ENCODE peak calls at places on chromosomes 12 and 14, in six cellular contexts. R is fibroblast of lung, K is left lung, P is right atrium auricular region, I is neural progenitor cell, S is cardiac muscle cell. L is an unnamed sample. For H3K36me3, the result is how much of the 10 kb centered on the place peaks cover.

GRCh38 chr12:12560587-12561304 is 1.9 kb downstream of the DUSP16 start:
- DNase-seq in R (peak), K (peak), P (peak), I (peak), S (peak), L (no peak)

GRCh38 chr14:106129274-106129673 is 602.9 kb downstream of the TMEM121 start:
- DNase-seq in R (no peak), K (no peak), P (no peak), I (no peak), S (no peak), L (no peak)

GRCh38 chr12:121980211-121980891 is 41.3 kb upstream of the BCL7A start:
- DNase-seq in R (peak), K (no peak), P (no peak), I (no peak), S (peak), L (no peak)

GRCh38 chr12:108594-108993 is 42.0 kb downstream of the IQSEC3 start:
- DNase-seq in R (no peak), K (no peak), P (no peak), I (no peak), S (no peak), L (no peak)

GRCh38 chr12:22994276-22994675 is 369.3 kb downstream of the ETNK1 start:
- DNase-seq in R (no peak), K (no peak), P (no peak), I (no peak), S (no peak), L (no peak)

GRCh38 chr12:28611501-28611900 is 421.2 kb downstream of the CCDC91 start:
- DNase-seq in R (no peak), K (no peak), P (no peak), I (no peak), S (no peak), L (no peak)

GRCh38 chr12:131385313-131386166 is 325.4 kb upstream of the SFSWAP start:
- DNase-seq in R (no peak), K (no peak), P (no peak), I (no peak), S (no peak), L (no peak)

GRCh38 chr12:132171968-132172521 is 27.8 kb downstream of the NOC4L start:
- DNase-seq in R (no peak), K (no peak), P (no peak), I (no peak), S (no peak), L (no peak)

GRCh38 chr12:69007166-69007857 is 74.3 kb upstream of the CPM start:
- DNase-seq in R (peak), K (peak), P (no peak), I (peak), S (peak), L (peak)

GRCh38 chr12:49920241-49920914 is 16.7 kb upstream of the FAIM2 start:
- DNase-seq in R (peak), K (no peak), P (no peak), I (no peak), S (peak), L (no peak)
- TF ChIP-seq CTCF in R (no peak), K (no peak), P (no peak), I (no peak), S (peak), L (no peak)

DNA sequence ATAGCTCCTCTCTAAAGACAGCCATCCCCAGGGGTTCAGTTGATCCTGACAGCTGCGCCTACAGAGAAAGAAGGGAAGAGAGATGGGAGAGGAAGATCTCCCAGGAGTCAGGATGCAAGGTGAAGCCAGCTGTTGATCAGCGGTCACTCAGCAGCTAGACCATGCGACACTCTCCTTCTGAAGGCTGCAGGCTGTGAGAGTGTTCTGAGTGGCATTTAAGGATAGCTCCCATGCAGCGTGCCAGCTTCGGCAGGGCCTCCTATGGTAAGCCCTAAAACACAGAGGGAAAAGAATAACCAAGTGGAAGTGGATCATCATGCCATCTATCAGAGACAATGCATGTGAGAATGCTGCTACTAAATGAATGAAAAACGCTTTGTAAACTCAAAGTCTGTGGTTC is 197.9 kb upstream of the NUDT4 start:
- DNase-seq in R (no peak), K (no peak), P (no peak), I (no peak), S (no peak), L (no peak)
- H3K4me3 ChIP-seq in R (no peak), K (no peak), P (no peak), I (no peak), S (no peak), L (no peak)

DNA sequence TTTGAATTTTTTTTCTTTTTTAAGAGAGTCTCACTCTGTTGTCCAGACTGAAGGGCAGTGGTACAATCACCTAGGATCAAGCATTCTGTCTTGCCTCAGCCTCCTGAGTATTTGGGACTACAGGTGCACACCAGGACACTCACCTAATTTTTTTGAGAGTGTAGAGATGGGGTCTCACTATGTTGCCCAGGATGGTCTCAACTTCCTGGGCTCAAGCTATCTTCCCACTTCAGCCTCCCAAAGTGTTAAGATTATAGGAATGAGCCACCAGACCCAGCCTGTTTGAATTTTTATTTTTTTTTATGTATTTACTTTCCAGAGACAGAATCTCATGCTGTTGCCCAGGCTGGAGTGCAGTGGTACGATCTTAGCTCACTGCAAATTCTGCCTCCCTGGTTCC is 11.3 kb downstream of the BAZ1A start:
- DNase-seq in R (no peak), K (no peak), P (no peak), I (no peak), S (no peak), L (no peak)
- H3K36me3 ChIP-seq in R (under half), K (under half), P (under half), I (under half), S (under half), L (under half)

GRCh38 chr14:63308723-63309317 is 9.9 kb downstream of the GPHB5 start:
- DNase-seq in R (peak), K (no peak), P (no peak), I (peak), S (peak), L (no peak)
- TF ChIP-seq CTCF in R (peak), K (peak), P (peak), I (peak), S (peak), L (peak)

GRCh38 chr12:124663206-124663605 is 95.8 kb upstream of the NCOR2 start:
- DNase-seq in R (no peak), K (no peak), P (peak), I (no peak), S (no peak), L (no peak)

GRCh38 chr12:124660846-124661245 is 93.4 kb upstream of the NCOR2 start:
- DNase-seq in R (no peak), K (no peak), P (no peak), I (peak), S (no peak), L (no peak)

GRCh38 chr12:124663771-124664366 is 96.5 kb upstream of the NCOR2 start:
- DNase-seq in R (peak), K (no peak), P (no peak), I (peak), S (no peak), L (no peak)

GRCh38 chr12:124659003-124659402 is 91.6 kb upstream of the NCOR2 start:
- DNase-seq in R (no peak), K (no peak), P (no peak), I (no peak), S (no peak), L (no peak)

DNA sequence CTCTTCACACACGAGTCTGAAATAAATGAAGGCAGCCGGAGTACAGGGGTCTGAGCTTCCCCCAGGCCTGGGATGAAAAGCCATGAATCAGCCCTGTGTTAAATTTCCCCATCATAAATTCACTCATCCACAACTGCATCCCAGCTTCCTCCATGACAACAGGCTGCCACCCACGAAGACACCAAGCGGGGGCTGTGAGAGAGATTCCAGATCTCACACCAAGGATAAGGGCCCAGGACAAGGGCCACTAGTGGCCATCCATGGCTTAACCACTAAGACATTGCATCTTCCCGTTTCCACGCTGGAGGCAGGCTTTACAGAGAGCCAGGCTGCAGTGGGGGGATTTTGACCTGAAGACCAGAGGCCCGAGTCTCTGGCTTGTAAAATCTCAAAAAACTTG is 94.0 kb upstream of the NCOR2 start:
- DNase-seq in R (no peak), K (no peak), P (no peak), I (no peak), S (no peak), L (no peak)
- H3K4me3 ChIP-seq in R (no peak), K (no peak), P (no peak), I (no peak), S (no peak), L (no peak)

GRCh38 chr12:96015672-96016071 is 19.5 kb upstream of the HAL start:
- DNase-seq in R (peak), K (no peak), P (no peak), I (peak), S (peak), L (no peak)
- H3K36me3 ChIP-seq in R (under half), K (under half), P (under half), I (under half), S (under half), L (under half)

DNA sequence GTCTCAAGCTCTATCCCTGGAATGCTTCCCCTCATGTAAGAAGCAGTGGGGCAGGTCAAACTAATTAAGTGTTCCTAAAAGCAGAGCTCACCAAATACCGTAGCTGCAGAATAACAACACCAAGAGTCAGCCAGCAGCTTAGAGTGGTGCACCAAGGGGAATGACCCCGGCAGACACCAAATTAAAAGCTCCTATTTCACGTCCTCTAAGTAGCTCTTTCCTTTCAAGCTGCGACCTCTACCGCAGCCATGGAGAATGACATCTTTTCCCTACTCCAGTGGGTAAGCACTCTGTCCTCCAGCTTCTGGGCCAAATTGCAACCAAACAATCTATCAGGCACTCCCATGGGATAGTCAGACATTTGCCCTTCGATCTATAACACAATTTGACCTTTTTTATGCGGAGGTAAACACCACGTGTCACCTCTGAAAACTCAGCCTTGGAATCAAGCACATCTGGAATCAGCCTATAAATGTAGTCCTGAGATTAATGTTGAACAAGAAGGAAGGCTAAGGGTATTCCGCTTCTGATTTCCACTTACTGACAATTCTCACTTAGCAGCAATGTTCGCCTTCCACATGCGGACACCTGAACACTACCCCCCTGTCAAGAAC is 67.6 kb upstream of the CDKN3 start:
- DNase-seq in R (peak), K (no peak), P (peak), I (peak), S (peak), L (no peak)
- TF ChIP-seq CTCF in R (peak), K (peak), P (peak), I (peak), S (peak), L (peak)

DNA sequence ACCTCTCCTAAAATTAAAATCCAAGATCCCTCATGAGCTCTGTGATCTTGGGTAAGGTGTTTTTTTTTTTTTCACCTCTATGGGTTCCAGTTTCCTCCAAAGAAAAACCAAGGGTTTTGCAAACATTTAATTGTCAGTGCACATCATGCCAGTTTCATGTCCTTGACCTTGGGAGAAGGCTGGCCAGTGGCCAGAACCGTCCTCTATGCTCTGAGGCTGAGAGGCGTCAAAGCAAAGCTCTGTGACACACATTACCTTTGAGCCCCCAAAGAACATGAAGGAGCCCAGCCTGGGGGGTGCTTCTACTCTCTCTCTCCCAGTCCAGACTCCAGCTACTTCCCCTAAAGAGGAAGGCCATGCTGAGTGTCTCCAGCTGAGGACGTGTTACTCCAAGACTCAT is 145.5 kb upstream of the TMEM132C start:
- DNase-seq in R (no peak), K (no peak), P (no peak), I (no peak), S (no peak), L (no peak)
- H3K4me3 ChIP-seq in R (no peak), K (no peak), P (no peak), I (no peak), S (no peak), L (no peak)

L was measured in BJ.